ENCODE peak calls at places on chromosomes 1 and 21, in four cellular contexts. One of them, this sample, is unnamed. For H3K9me3, the result is how much of the 10 kb centered on the place peaks cover.

GRCh38 chr1:116571215-116571919 is 541 bp upstream of the CD58 start:
- DNase-seq in endodermal cell: peak
- DNase-seq in pancreas: no peak
- DNase-seq in naive thymus-derived CD4-positive, alpha-beta T cell: no peak
- DNase-seq in this sample: no peak

GRCh38 chr21:24045775-24046215 is 1561.5 kb downstream of the MRPL39 start:
- DNase-seq in endodermal cell: peak
- DNase-seq in pancreas: peak
- DNase-seq in naive thymus-derived CD4-positive, alpha-beta T cell: no peak
- DNase-seq in this sample: no peak

GRCh38 chr1:25795955-25796806 is 3.8 kb upstream of the SELENON start:
- DNase-seq in endodermal cell: no peak
- DNase-seq in pancreas: peak
- DNase-seq in naive thymus-derived CD4-positive, alpha-beta T cell: no peak
- DNase-seq in this sample: peak

GRCh38 chr1:99264201-99265021 is at the start of gene PLPPR4:
- DNase-seq in endodermal cell: peak
- DNase-seq in pancreas: peak
- DNase-seq in naive thymus-derived CD4-positive, alpha-beta T cell: no peak
- DNase-seq in this sample: no peak

GRCh38 chr1:46527474-46528296 is 23.8 kb downstream of the KNCN start:
- DNase-seq in endodermal cell: peak
- DNase-seq in pancreas: peak
- DNase-seq in naive thymus-derived CD4-positive, alpha-beta T cell: peak
- DNase-seq in this sample: peak

GRCh38 chr1:162987866-162988265 is 81.3 kb upstream of the RGS4 start:
- DNase-seq in endodermal cell: no peak
- DNase-seq in pancreas: no peak
- DNase-seq in naive thymus-derived CD4-positive, alpha-beta T cell: no peak
- DNase-seq in this sample: no peak

GRCh38 chr1:208264469-208265126 is 20.4 kb upstream of the PLXNA2 start:
- DNase-seq in endodermal cell: no peak
- DNase-seq in pancreas: no peak
- DNase-seq in naive thymus-derived CD4-positive, alpha-beta T cell: no peak
- DNase-seq in this sample: no peak

GRCh38 chr1:232579958-232580705 is 49.8 kb downstream of the SIPA1L2 start:
- DNase-seq in endodermal cell: no peak
- DNase-seq in pancreas: no peak
- DNase-seq in naive thymus-derived CD4-positive, alpha-beta T cell: no peak
- DNase-seq in this sample: no peak

GRCh38 chr21:43867332-43867703 is 2.3 kb downstream of the AGPAT3 start:
- DNase-seq in endodermal cell: no peak
- DNase-seq in pancreas: no peak
- DNase-seq in naive thymus-derived CD4-positive, alpha-beta T cell: no peak
- DNase-seq in this sample: no peak

GRCh38 chr1:18322353-18323032 is 158.2 kb upstream of the KLHDC7A start:
- DNase-seq in endodermal cell: peak
- DNase-seq in pancreas: no peak
- DNase-seq in naive thymus-derived CD4-positive, alpha-beta T cell: no peak
- DNase-seq in this sample: no peak

GRCh38 chr1:231515748-231516147 is 12.7 kb upstream of the TSNAX start:
- DNase-seq in endodermal cell: no peak
- DNase-seq in pancreas: no peak
- DNase-seq in naive thymus-derived CD4-positive, alpha-beta T cell: no peak
- DNase-seq in this sample: no peak

DNA sequence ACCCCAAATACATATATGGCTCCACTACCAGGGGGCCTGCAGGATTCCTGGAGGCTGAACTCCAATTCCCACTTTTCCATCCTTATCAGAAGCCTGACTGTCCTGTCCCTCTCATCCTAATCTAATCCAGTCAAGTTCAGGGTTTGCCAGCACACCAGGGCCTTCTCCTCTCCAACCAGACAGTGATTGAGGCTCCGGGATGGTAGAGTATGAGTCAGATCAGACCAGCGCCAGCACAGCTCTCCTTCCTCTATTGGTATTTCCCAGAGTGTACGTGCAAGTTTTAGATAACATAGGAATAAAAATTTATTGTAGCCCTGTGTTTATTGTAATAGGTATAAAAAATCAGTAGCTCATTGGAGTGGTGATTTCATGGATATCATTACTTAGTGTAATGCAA is 24.5 kb upstream of the RCSD1 start:
- DNase-seq in endodermal cell: no peak
- DNase-seq in pancreas: no peak
- DNase-seq in naive thymus-derived CD4-positive, alpha-beta T cell: no peak
- DNase-seq in this sample: no peak
- H3K9me3 ChIP-seq in endodermal cell: under half
- H3K9me3 ChIP-seq in pancreas: under half
- H3K9me3 ChIP-seq in naive thymus-derived CD4-positive, alpha-beta T cell: under half
- H3K9me3 ChIP-seq in this sample: under half

DNA sequence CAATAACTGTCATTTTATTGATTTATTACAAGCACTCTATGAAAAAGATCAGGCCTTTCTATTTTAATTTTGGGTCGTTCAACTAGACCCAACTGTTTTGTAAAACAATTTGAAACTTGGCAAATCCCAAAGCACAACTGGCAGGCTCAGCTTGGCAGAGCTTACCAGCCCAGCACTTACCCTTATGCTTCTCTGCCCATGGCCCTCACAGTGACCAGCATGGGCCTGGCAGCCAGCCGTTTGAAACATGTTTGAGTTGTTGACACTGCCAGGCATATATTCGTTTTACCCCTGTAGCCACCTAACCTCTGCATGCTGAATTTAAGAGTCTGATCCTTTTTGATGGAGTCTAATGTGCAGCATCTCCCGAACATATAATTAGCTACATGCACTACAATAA is 796.7 kb upstream of the ADGRL2 start:
- DNase-seq in endodermal cell: no peak
- DNase-seq in pancreas: no peak
- DNase-seq in naive thymus-derived CD4-positive, alpha-beta T cell: no peak
- DNase-seq in this sample: no peak
- H3K9me3 ChIP-seq in endodermal cell: under half
- H3K9me3 ChIP-seq in pancreas: under half
- H3K9me3 ChIP-seq in naive thymus-derived CD4-positive, alpha-beta T cell: under half
- H3K9me3 ChIP-seq in this sample: under half

GRCh38 chr1:2866415-2867086 is 65.1 kb upstream of the TTC34 start:
- DNase-seq in endodermal cell: no peak
- DNase-seq in pancreas: peak
- DNase-seq in naive thymus-derived CD4-positive, alpha-beta T cell: no peak
- DNase-seq in this sample: no peak
- H3K9me3 ChIP-seq in endodermal cell: under half
- H3K9me3 ChIP-seq in pancreas: under half
- H3K9me3 ChIP-seq in naive thymus-derived CD4-positive, alpha-beta T cell: under half
- H3K9me3 ChIP-seq in this sample: under half

DNA sequence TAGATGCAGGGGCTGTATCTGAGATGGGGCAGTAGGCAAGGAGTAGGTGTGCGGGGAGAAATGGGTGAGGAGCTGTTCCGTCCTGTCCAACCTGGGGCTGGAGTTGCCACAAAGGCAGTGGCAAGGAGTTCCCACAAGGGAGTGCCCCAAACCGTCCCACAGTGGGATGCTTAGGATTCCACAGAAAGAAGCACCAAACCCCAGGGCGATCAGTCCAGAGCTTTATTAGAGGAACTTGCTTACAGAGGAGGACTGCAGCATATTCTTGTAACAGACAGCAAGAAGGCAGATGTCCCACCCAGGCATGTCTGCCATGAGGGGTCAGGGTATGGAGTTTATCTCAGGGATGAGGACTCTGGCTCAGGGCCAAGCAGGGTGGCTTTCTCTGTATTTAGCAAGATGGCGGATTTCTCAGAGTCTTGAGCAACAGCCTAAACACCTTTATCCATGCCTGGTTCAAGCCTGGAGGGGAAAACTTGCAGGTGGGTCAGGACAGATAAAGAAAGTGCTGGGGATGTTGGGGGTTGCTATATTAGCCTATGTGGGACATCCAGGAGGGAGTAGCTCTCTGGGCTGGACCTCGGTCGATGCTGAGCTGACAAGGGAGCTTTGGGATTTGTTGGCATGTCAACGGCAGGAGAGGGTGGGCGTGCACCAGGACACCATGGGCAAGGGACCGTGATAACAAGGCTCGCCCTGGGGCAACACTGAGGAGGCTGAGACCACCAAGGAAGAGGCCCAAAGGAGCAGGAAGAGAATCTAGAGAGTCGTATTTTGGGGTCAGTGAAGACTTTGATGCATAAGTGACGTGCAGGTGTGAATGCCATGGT is 32.8 kb downstream of the OBSCN start:
- DNase-seq in endodermal cell: peak
- DNase-seq in pancreas: no peak
- DNase-seq in naive thymus-derived CD4-positive, alpha-beta T cell: no peak
- DNase-seq in this sample: no peak
- H3K9me3 ChIP-seq in endodermal cell: half or more
- H3K9me3 ChIP-seq in pancreas: under half
- H3K9me3 ChIP-seq in naive thymus-derived CD4-positive, alpha-beta T cell: under half
- H3K9me3 ChIP-seq in this sample: under half

DNA sequence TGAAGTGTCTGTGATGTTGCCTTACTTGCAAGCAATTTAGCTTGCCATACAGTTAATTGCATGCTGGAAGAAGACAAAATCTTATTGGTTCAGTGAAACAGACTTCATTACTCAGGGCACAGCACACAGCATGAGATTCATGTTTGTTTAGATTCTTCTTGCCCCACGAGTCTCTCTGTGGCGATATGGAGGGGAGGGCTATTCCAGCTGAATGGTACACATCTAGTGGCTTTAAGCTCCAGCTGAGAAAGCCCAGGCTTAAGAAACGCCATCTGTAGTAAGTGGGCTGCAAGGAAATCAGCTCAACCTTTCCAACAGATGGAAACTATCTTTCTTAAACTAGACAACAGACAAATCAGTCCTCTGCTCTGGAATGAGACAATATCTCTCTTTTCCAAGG is 1022.0 kb downstream of the NCAM2 start:
- DNase-seq in endodermal cell: no peak
- DNase-seq in pancreas: no peak
- DNase-seq in naive thymus-derived CD4-positive, alpha-beta T cell: no peak
- DNase-seq in this sample: no peak
- H3K9me3 ChIP-seq in endodermal cell: under half
- H3K9me3 ChIP-seq in pancreas: under half
- H3K9me3 ChIP-seq in naive thymus-derived CD4-positive, alpha-beta T cell: under half
- H3K9me3 ChIP-seq in this sample: under half